ENCODE peak calls at places on chromosomes 6 and 20, in five cellular contexts. One of them, this sample, is unnamed.
A peak's percentile ranks its signal among the peaks of the same experiment; 100 is the strongest.

GRCh38 chr6:131368077-131368911 is 204.7 kb upstream of the ARG1 start:
- DNase-seq in endodermal cell: peak; percentile 67
- DNase-seq in HAP-1: no peak
- DNase-seq in aorta: no peak
- DNase-seq in left lung: no peak
- DNase-seq in this sample: no peak

GRCh38 chr6:156849806-156850205 is 72.6 kb downstream of the ARID1B start:
- DNase-seq in left lung: no peak
- DNase-seq in HAP-1: peak; percentile 34
- DNase-seq in aorta: no peak
- DNase-seq in endodermal cell: no peak
- DNase-seq in this sample: peak; percentile 63

GRCh38 chr6:151413372-151414145 is 22.2 kb upstream of the ZBTB2 start:
- DNase-seq in aorta: no peak
- DNase-seq in HAP-1: no peak
- DNase-seq in endodermal cell: no peak
- DNase-seq in left lung: no peak
- DNase-seq in this sample: no peak

GRCh38 chr6:11712760-11713159 is 65.8 kb downstream of the ADTRP start:
- DNase-seq in left lung: no peak
- DNase-seq in HAP-1: no peak
- DNase-seq in aorta: no peak
- DNase-seq in endodermal cell: no peak
- DNase-seq in this sample: peak; percentile 56

GRCh38 chr6:114713690-114714089 is 370.9 kb upstream of the HS3ST5 start:
- DNase-seq in endodermal cell: no peak
- DNase-seq in left lung: no peak
- DNase-seq in aorta: no peak
- DNase-seq in HAP-1: no peak
- DNase-seq in this sample: no peak

GRCh38 chr20:18653736-18654447 is 66.0 kb downstream of the DTD1 start:
- DNase-seq in HAP-1: no peak
- DNase-seq in left lung: no peak
- DNase-seq in aorta: no peak
- DNase-seq in endodermal cell: no peak
- DNase-seq in this sample: no peak

GRCh38 chr20:10696650-10697049 is 22.9 kb upstream of the JAG1 start:
- DNase-seq in aorta: no peak
- DNase-seq in HAP-1: peak; percentile 53
- DNase-seq in left lung: peak; percentile 65
- DNase-seq in endodermal cell: peak; percentile 89
- DNase-seq in this sample: no peak

GRCh38 chr6:158417760-158418098 is 105.5 kb downstream of the TULP4 start:
- DNase-seq in endodermal cell: no peak
- DNase-seq in HAP-1: no peak
- DNase-seq in left lung: no peak
- DNase-seq in aorta: no peak
- DNase-seq in this sample: no peak

GRCh38 chr6:151548201-151548600 is 54.4 kb downstream of the CCDC170 start:
- DNase-seq in aorta: no peak
- DNase-seq in left lung: no peak
- DNase-seq in endodermal cell: no peak
- DNase-seq in HAP-1: no peak
- DNase-seq in this sample: no peak

GRCh38 chr6:7200598-7201443 is 93.1 kb downstream of the RREB1 start:
- DNase-seq in left lung: no peak
- DNase-seq in aorta: no peak
- DNase-seq in endodermal cell: no peak
- DNase-seq in HAP-1: no peak
- DNase-seq in this sample: no peak

GRCh38 chr6:111841822-111842221 is 31.4 kb downstream of the FYN start:
- DNase-seq in endodermal cell: no peak
- DNase-seq in HAP-1: no peak
- DNase-seq in aorta: no peak
- DNase-seq in left lung: no peak
- DNase-seq in this sample: no peak

GRCh38 chr6:168660400-168660945 is 219.5 kb downstream of the SMOC2 start:
- DNase-seq in aorta: no peak
- DNase-seq in left lung: no peak
- DNase-seq in endodermal cell: no peak
- DNase-seq in HAP-1: no peak
- DNase-seq in this sample: no peak

GRCh38 chr6:138970856-138971425 is 17.1 kb downstream of the REPS1 start:
- DNase-seq in left lung: no peak
- DNase-seq in aorta: no peak
- DNase-seq in HAP-1: no peak
- DNase-seq in endodermal cell: no peak
- DNase-seq in this sample: no peak

GRCh38 chr6:43911625-43912577 is 141.9 kb downstream of the VEGFA start:
- DNase-seq in left lung: no peak
- DNase-seq in aorta: no peak
- DNase-seq in HAP-1: no peak
- DNase-seq in endodermal cell: peak; percentile 73
- DNase-seq in this sample: no peak

GRCh38 chr20:13220857-13221297 is at the start of gene ISM1:
- DNase-seq in HAP-1: peak; percentile 28
- DNase-seq in left lung: peak; percentile 82
- DNase-seq in endodermal cell: peak; percentile 81
- DNase-seq in aorta: peak; percentile 84
- DNase-seq in this sample: peak; percentile 36

GRCh38 chr20:23520185-23520584 is 29.3 kb downstream of the CST8 start:
- DNase-seq in endodermal cell: no peak
- DNase-seq in HAP-1: no peak
- DNase-seq in left lung: no peak
- DNase-seq in aorta: no peak
- DNase-seq in this sample: no peak

GRCh38 chr6:139927742-139928305 is 553.4 kb upstream of the CITED2 start:
- DNase-seq in left lung: no peak
- DNase-seq in HAP-1: no peak
- DNase-seq in aorta: no peak
- DNase-seq in endodermal cell: no peak
- DNase-seq in this sample: no peak

GRCh38 chr6:112822769-112823168 is 475.6 kb downstream of the RFPL4B start:
- DNase-seq in aorta: no peak
- DNase-seq in endodermal cell: no peak
- DNase-seq in HAP-1: no peak
- DNase-seq in left lung: no peak
- DNase-seq in this sample: no peak

GRCh38 chr6:44127186-44128019 is at the start of the genes MRPL14 and TMEM63B:
- DNase-seq in endodermal cell: peak; percentile 94
- DNase-seq in HAP-1: peak; percentile 89
- DNase-seq in aorta: peak; percentile 97
- DNase-seq in left lung: peak; percentile 98
- DNase-seq in this sample: peak; percentile 93

GRCh38 chr6:149032599-149033405 is 284.7 kb upstream of the TAB2 start:
- DNase-seq in endodermal cell: no peak
- DNase-seq in aorta: no peak
- DNase-seq in left lung: no peak
- DNase-seq in HAP-1: peak; percentile 50
- DNase-seq in this sample: no peak

GRCh38 chr6:91437295-91437694 is 850.4 kb upstream of the MAP3K7 start:
- DNase-seq in left lung: no peak
- DNase-seq in endodermal cell: no peak
- DNase-seq in HAP-1: no peak
- DNase-seq in aorta: no peak
- DNase-seq in this sample: no peak

GRCh38 chr20:14219801-14220461 is 117.5 kb downstream of the FLRT3 start:
- DNase-seq in endodermal cell: peak; percentile 94
- DNase-seq in left lung: peak; percentile 18
- DNase-seq in aorta: no peak
- DNase-seq in HAP-1: no peak
- DNase-seq in this sample: no peak

GRCh38 chr6:143513410-143513809 is 1.9 kb upstream of the FUCA2 start:
- DNase-seq in endodermal cell: peak; percentile 92
- DNase-seq in left lung: no peak
- DNase-seq in aorta: no peak
- DNase-seq in HAP-1: peak; percentile 50
- DNase-seq in this sample: no peak

GRCh38 chr20:13397300-13397724 is 176.2 kb downstream of the ISM1 start:
- DNase-seq in left lung: no peak
- DNase-seq in HAP-1: no peak
- DNase-seq in endodermal cell: no peak
- DNase-seq in aorta: no peak
- DNase-seq in this sample: no peak

GRCh38 chr20:58374906-58375760 is 13.9 kb upstream of the VAPB start:
- DNase-seq in HAP-1: no peak
- DNase-seq in aorta: no peak
- DNase-seq in endodermal cell: peak; percentile 76
- DNase-seq in left lung: no peak
- DNase-seq in this sample: peak; percentile 79

GRCh38 chr6:106187424-106187982 is 101.4 kb downstream of the PRDM1 start:
- DNase-seq in aorta: no peak
- DNase-seq in left lung: no peak
- DNase-seq in endodermal cell: no peak
- DNase-seq in HAP-1: no peak
- DNase-seq in this sample: no peak

GRCh38 chr6:157877149-157877548 is 54.1 kb downstream of the SNX9 start:
- DNase-seq in left lung: no peak
- DNase-seq in aorta: no peak
- DNase-seq in endodermal cell: no peak
- DNase-seq in HAP-1: no peak
- DNase-seq in this sample: no peak

GRCh38 chr20:23126281-23127061 is 40.3 kb upstream of the CD93 start:
- DNase-seq in HAP-1: no peak
- DNase-seq in endodermal cell: no peak
- DNase-seq in left lung: no peak
- DNase-seq in aorta: peak; percentile 70
- DNase-seq in this sample: no peak

GRCh38 chr6:26284537-26285142 is 80.4 kb upstream of the BTN3A2 start:
- DNase-seq in endodermal cell: peak; percentile 80
- DNase-seq in aorta: peak; percentile 84
- DNase-seq in left lung: peak; percentile 87
- DNase-seq in HAP-1: peak; percentile 73
- DNase-seq in this sample: peak; percentile 72

GRCh38 chr20:38870733-38871559 is 55.3 kb upstream of the FAM83D start:
- DNase-seq in endodermal cell: no peak
- DNase-seq in HAP-1: no peak
- DNase-seq in aorta: no peak
- DNase-seq in left lung: no peak
- DNase-seq in this sample: no peak

GRCh38 chr6:122026572-122027369 is 372.7 kb upstream of the HSF2 start:
- DNase-seq in aorta: no peak
- DNase-seq in left lung: no peak
- DNase-seq in HAP-1: no peak
- DNase-seq in endodermal cell: no peak
- DNase-seq in this sample: no peak

GRCh38 chr6:90135672-90136071 is 161.0 kb downstream of the BACH2 start:
- DNase-seq in left lung: no peak
- DNase-seq in aorta: no peak
- DNase-seq in endodermal cell: no peak
- DNase-seq in HAP-1: no peak
- DNase-seq in this sample: no peak
- H3K4me1 ChIP-seq in left lung: peaks cover 3% of the 10 kb centered on the region
- H3K4me1 ChIP-seq in aorta: peaks cover 4% of the 10 kb centered on the region
- H3K4me1 ChIP-seq in endodermal cell: no peaks in the 10 kb centered on the region
- H3K4me1 ChIP-seq in HAP-1: no peaks in the 10 kb centered on the region
- H3K4me1 ChIP-seq in this sample: peaks cover 9% of the 10 kb centered on the region

DNA sequence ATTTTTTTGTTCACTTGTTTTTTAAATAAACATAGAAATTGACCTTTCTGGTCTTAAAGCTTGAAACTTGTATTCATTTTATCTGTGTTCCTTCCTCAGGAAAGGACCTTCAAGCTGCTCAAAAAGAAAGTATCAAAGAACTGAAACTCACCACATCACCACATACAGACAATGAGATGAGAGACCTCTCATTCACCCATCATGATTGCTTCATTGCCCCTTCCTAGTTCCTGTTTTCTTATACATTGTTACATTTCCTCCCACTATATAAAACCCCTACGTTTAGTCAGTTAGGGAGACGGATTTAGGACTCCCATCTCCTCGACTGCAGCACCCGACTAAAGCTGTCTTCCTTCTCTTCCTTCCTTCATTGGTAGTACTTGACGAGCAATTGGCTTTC is 180.5 kb upstream of the OPRM1 start:
- DNase-seq in endodermal cell: no peak
- DNase-seq in left lung: no peak
- DNase-seq in aorta: no peak
- DNase-seq in HAP-1: no peak
- DNase-seq in this sample: no peak
- H3K4me1 ChIP-seq in endodermal cell: peaks cover 3% of the 10 kb centered on the region
- H3K4me1 ChIP-seq in left lung: no peaks in the 10 kb centered on the region
- H3K4me1 ChIP-seq in aorta: no peaks in the 10 kb centered on the region
- H3K4me1 ChIP-seq in HAP-1: no peaks in the 10 kb centered on the region
- H3K4me1 ChIP-seq in this sample: no peaks in the 10 kb centered on the region

GRCh38 chr20:32674362-32674789 is 635 bp upstream of the C20orf203 start:
- DNase-seq in HAP-1: peak; percentile 80
- DNase-seq in left lung: peak; percentile 30
- DNase-seq in endodermal cell: peak; percentile 85
- DNase-seq in aorta: no peak
- DNase-seq in this sample: peak; percentile 64

GRCh38 chr20:32675223-32675975 is 1.7 kb upstream of the C20orf203 start:
- DNase-seq in aorta: no peak
- DNase-seq in HAP-1: no peak
- DNase-seq in left lung: no peak
- DNase-seq in endodermal cell: no peak
- DNase-seq in this sample: no peak

GRCh38 chr20:32672982-32673727 is 586 bp downstream of the C20orf203 start:
- DNase-seq in endodermal cell: peak; percentile 73
- DNase-seq in left lung: peak; percentile 89
- DNase-seq in HAP-1: no peak
- DNase-seq in aorta: no peak
- DNase-seq in this sample: no peak

GRCh38 chr20:32670773-32671455 is 2.8 kb downstream of the C20orf203 start:
- DNase-seq in HAP-1: no peak
- DNase-seq in endodermal cell: no peak
- DNase-seq in aorta: no peak
- DNase-seq in left lung: no peak
- DNase-seq in this sample: no peak

DNA sequence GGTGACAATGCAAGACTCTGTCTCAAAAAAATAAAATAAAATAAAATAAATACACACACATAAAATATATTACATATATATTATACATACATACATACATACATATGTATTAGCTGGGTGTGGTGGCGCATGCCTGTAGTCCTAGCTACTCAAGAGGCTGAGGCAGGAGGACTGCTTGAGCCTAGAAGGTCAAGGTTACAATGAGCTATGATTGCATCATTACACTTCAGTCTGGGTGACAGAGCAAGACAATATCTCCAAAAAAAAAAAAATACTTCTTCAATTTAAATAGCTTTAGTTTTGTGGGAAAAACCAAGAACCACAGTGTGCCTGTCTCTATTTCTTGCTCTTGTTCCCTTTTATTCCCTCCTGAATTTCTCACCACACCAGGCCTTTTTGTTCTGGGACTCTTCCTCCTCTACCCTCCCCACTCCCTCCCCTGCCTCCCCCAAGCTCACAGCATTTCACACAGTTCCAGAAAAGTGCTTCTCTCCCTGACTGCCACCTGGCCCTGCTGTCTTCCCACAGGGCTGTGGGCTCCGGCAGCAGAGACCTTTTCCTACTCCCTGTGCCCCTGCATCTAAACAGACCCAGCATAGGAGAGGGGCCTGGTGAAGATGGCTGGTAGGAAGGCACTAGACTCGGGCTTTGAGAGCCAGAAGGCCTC is 1.3 kb downstream of the C20orf203 start:
- DNase-seq in left lung: no peak
- DNase-seq in aorta: no peak
- DNase-seq in endodermal cell: no peak
- DNase-seq in HAP-1: no peak
- DNase-seq in this sample: no peak
- H3K4me1 ChIP-seq in left lung: no peaks in the 10 kb centered on the region
- H3K4me1 ChIP-seq in aorta: no peaks in the 10 kb centered on the region
- H3K4me1 ChIP-seq in endodermal cell: peaks cover under 1% of the 10 kb centered on the region
- H3K4me1 ChIP-seq in HAP-1: no peaks in the 10 kb centered on the region
- H3K4me1 ChIP-seq in this sample: peaks cover 10% of the 10 kb centered on the region

GRCh38 chr6:45737331-45738056 is 278.2 kb downstream of the CLIC5 start:
- DNase-seq in left lung: no peak
- DNase-seq in aorta: no peak
- DNase-seq in HAP-1: no peak
- DNase-seq in endodermal cell: no peak
- DNase-seq in this sample: no peak
- H3K4me1 ChIP-seq in left lung: no peaks in the 10 kb centered on the region
- H3K4me1 ChIP-seq in aorta: no peaks in the 10 kb centered on the region
- H3K4me1 ChIP-seq in HAP-1: no peaks in the 10 kb centered on the region
- H3K4me1 ChIP-seq in endodermal cell: no peaks in the 10 kb centered on the region
- H3K4me1 ChIP-seq in this sample: no peaks in the 10 kb centered on the region